ENCODE peak calls at places on chromosome 15, in four cellular contexts. D, N, X and M are unnamed samples.

GRCh38 chr15:73856458-73857192 is 16.7 kb upstream of the TBC1D21 start:
- DNase-seq in D (peak), N (no peak), X (no peak), M (no peak)

GRCh38 chr15:45254405-45255293 is 2.6 kb downstream of the SLC28A2 start:
- DNase-seq in D (no peak), N (peak), X (no peak), M (no peak)

GRCh38 chr15:40146037-40146436 is 14.8 kb upstream of the BUB1B start:
- DNase-seq in D (no peak), N (peak), X (no peak), M (peak)

GRCh38 chr15:94584833-94585244 is 353.5 kb downstream of the MCTP2 start:
- DNase-seq in D (no peak), N (no peak), X (no peak), M (no peak)

GRCh38 chr15:87902772-87903388 is 353.7 kb downstream of the NTRK3 start:
- DNase-seq in D (no peak), N (no peak), X (no peak), M (no peak)

GRCh38 chr15:77577350-77577749 is 55.4 kb downstream of the LINGO1 start:
- DNase-seq in D (no peak), N (no peak), X (no peak), M (peak)

GRCh38 chr15:40459391-40460015 is 11.3 kb upstream of the CHST14 start:
- DNase-seq in D (no peak), N (no peak), X (no peak), M (no peak)

GRCh38 chr15:79168922-79169322 is 78.3 kb upstream of the RASGRF1 start:
- DNase-seq in D (peak), N (no peak), X (no peak), M (peak)

GRCh38 chr15:99409097-99409473 is 156.7 kb upstream of the MEF2A start:
- DNase-seq in D (peak), N (peak), X (peak), M (peak)

GRCh38 chr15:92000709-92001108 is 147.2 kb downstream of the SLCO3A1 start:
- DNase-seq in D (no peak), N (no peak), X (no peak), M (no peak)

GRCh38 chr15:92949604-92950249 is 49.6 kb downstream of the CHD2 start:
- DNase-seq in D (peak), N (no peak), X (no peak), M (peak)

GRCh38 chr15:57234156-57234555 is 142.1 kb upstream of the CGNL1 start:
- DNase-seq in D (no peak), N (no peak), X (no peak), M (no peak)

GRCh38 chr15:53512029-53512428 is 247.4 kb downstream of the WDR72 start:
- DNase-seq in D (no peak), N (no peak), X (no peak), M (peak)

GRCh38 chr15:78390823-78391222 is 47.2 kb upstream of the IREB2 start:
- DNase-seq in D (no peak), N (no peak), X (no peak), M (no peak)

GRCh38 chr15:68271854-68272471 is 5.6 kb upstream of the FEM1B start:
- DNase-seq in D (peak), N (peak), X (no peak), M (peak)
- H4K5ac ChIP-seq in D (peak), N (peak), X (peak), M (no peak)

DNA sequence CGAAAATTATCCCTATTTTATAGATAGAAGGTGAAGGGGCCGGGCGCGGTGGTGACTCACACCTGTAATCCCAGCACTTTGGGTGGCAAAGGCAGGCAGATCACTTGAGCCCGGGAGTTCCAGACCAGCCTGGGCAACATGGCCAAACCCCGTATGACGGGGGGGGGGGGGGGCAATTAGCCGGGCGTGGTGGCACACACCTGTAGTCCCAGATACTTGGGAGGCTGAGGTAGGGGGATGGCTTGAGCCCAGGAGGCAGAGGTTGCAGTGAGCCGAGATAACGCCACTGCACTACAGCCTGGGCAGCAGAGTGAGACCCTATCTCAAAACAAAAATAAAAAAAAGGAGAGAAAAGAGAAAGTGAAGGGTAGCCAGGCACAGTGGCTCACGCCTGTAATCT is 1.4 kb downstream of the AAGAB start:
- DNase-seq in D (no peak), N (no peak), X (no peak), M (no peak)
- H4K8ac ChIP-seq in D (no peak), N (peak), X (no peak), M (no peak)

GRCh38 chr15:65051266-65051665 is 6.1 kb downstream of the SLC51B start:
- DNase-seq in D (no peak), N (no peak), X (no peak), M (no peak)
- H4K5ac ChIP-seq in D (no peak), N (peak), X (no peak), M (no peak)

DNA sequence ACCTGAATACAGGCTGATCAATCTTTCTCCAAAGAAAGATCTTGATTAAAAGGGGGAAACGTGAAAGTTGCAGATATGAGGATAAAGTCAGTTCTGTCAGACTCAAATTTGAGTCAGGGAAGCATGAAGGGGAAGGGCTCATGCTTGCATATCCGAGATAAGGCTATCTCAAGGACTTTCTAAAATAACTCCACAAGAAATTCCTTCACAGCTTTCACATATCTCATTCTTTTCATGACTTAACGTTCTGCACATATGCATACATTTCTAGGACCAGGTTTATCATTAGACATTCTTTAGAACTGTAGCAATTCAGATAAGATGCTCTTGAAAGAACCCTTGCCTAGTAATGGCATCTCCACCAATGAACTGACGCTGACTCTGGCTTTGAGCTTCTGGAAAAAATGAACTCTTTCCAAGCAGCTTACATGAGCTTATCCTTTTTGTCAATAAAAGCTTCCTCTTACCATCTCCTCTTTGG is 15.9 kb downstream of the SH3GL3 start:
- DNase-seq in D (no peak), N (no peak), X (no peak), M (peak)
- H4K8ac ChIP-seq in D (no peak), N (no peak), X (no peak), M (no peak)

DNA sequence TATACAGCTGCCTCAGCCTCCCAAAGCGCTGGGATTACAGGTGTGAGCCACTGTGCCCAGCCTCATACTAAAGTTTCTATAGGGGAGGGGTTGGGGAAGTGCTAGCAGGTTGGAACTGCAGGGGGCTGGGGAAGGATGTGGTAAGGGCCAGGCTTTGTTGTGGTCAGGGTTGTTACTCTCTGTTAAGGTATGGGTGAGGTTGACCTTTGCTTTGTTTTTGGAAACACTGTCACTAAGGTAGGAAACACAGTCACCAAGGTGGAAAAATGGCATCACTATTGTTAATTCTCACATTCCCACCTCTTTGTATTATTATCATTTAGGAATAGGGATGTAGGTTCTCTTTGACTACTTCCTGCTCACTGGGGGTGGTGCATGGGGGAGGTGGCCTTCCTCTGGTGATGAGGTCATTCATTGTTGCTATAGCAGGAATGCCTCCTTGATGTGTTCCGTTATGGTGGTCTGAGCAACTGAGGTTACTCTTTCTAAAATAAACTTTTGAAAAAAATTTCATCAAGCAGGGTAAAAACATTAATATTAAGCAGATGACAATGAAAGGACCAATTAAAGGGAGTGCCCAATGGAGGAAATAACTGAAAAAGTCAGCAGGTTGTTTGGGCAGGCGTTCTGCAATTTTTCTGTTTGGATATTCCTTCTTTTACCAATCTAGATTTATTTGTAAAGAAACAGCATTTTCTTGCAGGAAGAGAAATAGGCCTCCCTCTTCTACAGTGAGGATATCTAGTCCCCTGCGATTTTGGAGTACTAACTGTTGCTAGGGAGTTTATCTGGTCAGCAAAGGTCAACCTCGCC is 150.5 kb downstream of the WDR76 start:
- DNase-seq in D (no peak), N (no peak), X (no peak), M (peak)
- H4K5ac ChIP-seq in D (no peak), N (no peak), X (no peak), M (no peak)

GRCh38 chr15:26020871-26021270 is 157.7 kb upstream of the ATP10A start:
- DNase-seq in D (no peak), N (no peak), X (no peak), M (no peak)
- H4K8ac ChIP-seq in D (no peak), N (no peak), X (no peak), M (no peak)

GRCh38 chr15:48896775-48897143 is 18.8 kb downstream of the EID1 start:
- DNase-seq in D (no peak), N (no peak), X (no peak), M (no peak)

GRCh38 chr15:48904758-48905157 is 26.8 kb downstream of the EID1 start:
- DNase-seq in D (no peak), N (no peak), X (no peak), M (no peak)

GRCh38 chr15:48897144-48897814 is 19.3 kb downstream of the EID1 start:
- DNase-seq in D (no peak), N (peak), X (no peak), M (peak)

GRCh38 chr15:48898083-48898482 is 20.1 kb downstream of the EID1 start:
- DNase-seq in D (no peak), N (no peak), X (no peak), M (no peak)

GRCh38 chr15:48899793-48900192 is 21.9 kb downstream of the EID1 start:
- DNase-seq in D (no peak), N (peak), X (no peak), M (no peak)
- H4K5ac ChIP-seq in D (no peak), N (no peak), X (no peak), M (no peak)

DNA sequence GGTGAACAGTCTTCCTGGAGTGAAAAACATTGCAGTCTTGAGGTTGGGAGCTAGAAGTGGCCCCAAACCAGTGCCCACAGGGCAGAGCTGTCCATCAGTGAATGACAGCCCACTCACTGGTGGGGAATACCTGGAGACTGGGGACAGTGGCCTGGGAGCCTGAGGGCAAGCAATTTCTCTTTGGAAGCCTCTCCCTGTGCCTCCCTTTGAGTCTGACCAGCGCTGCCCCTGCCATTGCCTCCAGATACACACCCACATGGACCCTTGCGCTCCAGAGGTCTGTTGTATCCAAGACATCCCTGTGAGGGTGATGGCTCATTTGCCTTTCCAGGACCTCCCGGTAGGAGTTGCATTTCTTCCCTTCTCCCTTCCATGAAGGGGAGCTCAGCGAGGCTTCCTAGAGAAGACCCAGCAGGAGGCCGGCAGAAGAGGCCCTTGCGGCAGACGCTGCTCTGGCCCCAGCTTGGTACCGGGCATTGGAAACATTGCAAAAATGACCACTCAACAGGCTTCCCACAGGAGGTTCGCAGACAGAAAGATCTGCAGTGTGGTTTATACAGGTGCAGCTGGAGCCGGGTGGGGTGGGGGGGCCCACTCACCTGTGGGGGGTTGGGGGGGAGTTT is 38.5 kb downstream of the KLF13 start:
- DNase-seq in D (no peak), N (no peak), X (no peak), M (no peak)
- H4K8ac ChIP-seq in D (no peak), N (no peak), X (no peak), M (no peak)

DNA sequence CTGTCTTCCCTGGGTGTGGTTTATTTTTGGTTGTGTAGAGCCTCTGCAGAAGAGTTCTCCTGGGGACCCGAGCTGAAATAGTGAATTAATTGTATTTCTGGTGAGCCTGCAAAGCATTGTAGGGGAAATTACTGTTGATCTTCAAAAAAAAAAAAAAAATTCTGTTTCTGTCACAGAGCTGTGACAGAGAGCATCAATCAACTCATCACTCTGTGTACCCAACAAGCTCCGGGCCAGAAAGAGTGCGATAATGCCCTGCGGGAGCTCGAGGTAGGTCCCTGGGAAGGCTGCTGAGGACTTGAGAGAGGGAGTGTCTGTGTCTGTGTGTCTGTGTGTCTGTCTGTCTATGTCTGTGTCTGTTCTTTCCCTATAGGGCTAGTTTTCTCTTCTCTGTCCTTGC is 294.4 kb upstream of the TPM1 start:
- DNase-seq in D (no peak), N (no peak), X (no peak), M (no peak)
- H4K5ac ChIP-seq in D (no peak), N (no peak), X (no peak), M (no peak)

GRCh38 chr15:81825136-81825535 is 220.7 kb downstream of the MEX3B start:
- DNase-seq in D (no peak), N (no peak), X (no peak), M (no peak)
- H4K8ac ChIP-seq in D (no peak), N (no peak), X (no peak), M (no peak)